ENCODE peak calls at places on chromosomes 6 and 20, in eight cellular contexts. Z, X, N, S, Q, D, L and K are unnamed samples.

GRCh38 chr20:37133952-37134351 is 38.2 kb upstream of the RBL1 start:
- DNase-seq in Z (no peak), X (no peak), N (no peak), S (no peak), Q (no peak), D (no peak), L (no peak), K (no peak)

GRCh38 chr6:152201134-152201533 is 393.7 kb downstream of the ESR1 start:
- DNase-seq in Z (no peak), X (no peak), N (no peak), S (no peak), Q (no peak), D (no peak), L (no peak), K (no peak)

GRCh38 chr20:48236001-48236400 is 450.7 kb upstream of the SULF2 start:
- DNase-seq in Z (no peak), X (no peak), N (no peak), S (no peak), Q (no peak), D (no peak), L (no peak), K (no peak)

GRCh38 chr20:14142171-14142570 is 146.9 kb downstream of the MACROD2 start:
- DNase-seq in Z (peak), X (peak), N (no peak), S (peak), Q (peak), D (no peak), L (peak), K (no peak)

GRCh38 chr6:127464881-127465459 is 5.8 kb upstream of the KIAA0408 start:
- DNase-seq in Z (peak), X (peak), N (peak), S (peak), Q (peak), D (no peak), L (peak), K (no peak)

GRCh38 chr6:12222405-12223366 is 67.5 kb upstream of the EDN1 start:
- DNase-seq in Z (no peak), X (peak), N (no peak), S (no peak), Q (no peak), D (no peak), L (no peak), K (no peak)

GRCh38 chr6:7541175-7542064 is at the start of gene DSP:
- DNase-seq in Z (peak), X (peak), N (peak), S (peak), Q (peak), D (peak), L (peak), K (peak)

GRCh38 chr6:70380771-70381435 is 32.4 kb upstream of the FAM135A start:
- DNase-seq in Z (no peak), X (no peak), N (no peak), S (no peak), Q (no peak), D (no peak), L (no peak), K (no peak)

GRCh38 chr6:96762599-96762998 is 74.7 kb downstream of the GPR63 start:
- DNase-seq in Z (no peak), X (no peak), N (no peak), S (no peak), Q (no peak), D (no peak), L (no peak), K (no peak)

GRCh38 chr20:46939566-46939965 is 44.9 kb downstream of the EYA2 start:
- DNase-seq in Z (no peak), X (no peak), N (no peak), S (no peak), Q (no peak), D (no peak), L (no peak), K (no peak)

GRCh38 chr20:52060794-52061714 is 130.5 kb downstream of the ZFP64 start:
- DNase-seq in Z (no peak), X (no peak), N (no peak), S (peak), Q (no peak), D (no peak), L (peak), K (no peak)

GRCh38 chr6:4403828-4404227 is 268.5 kb upstream of the ECI2 start:
- DNase-seq in Z (no peak), X (peak), N (no peak), S (no peak), Q (no peak), D (no peak), L (no peak), K (no peak)

GRCh38 chr6:44002591-44003344 is 124.5 kb downstream of the MRPL14 start:
- DNase-seq in Z (peak), X (no peak), N (peak), S (peak), Q (peak), D (no peak), L (peak), K (peak)
- TF ChIP-seq CTCF in Z (no peak), X (no peak), N (no peak), S (peak), Q (peak), D (peak), L (no peak), K (no peak)

GRCh38 chr6:55543633-55544309 is 35.2 kb downstream of the HMGCLL1 start:
- DNase-seq in Z (no peak), X (no peak), N (no peak), S (no peak), Q (no peak), D (no peak), L (peak), K (no peak)
- TF ChIP-seq CTCF in Z (no peak), X (no peak), N (no peak), S (peak), Q (no peak), D (peak), L (peak), K (no peak)

GRCh38 chr6:105452376-105452775 is 49.5 kb upstream of the PREP start:
- DNase-seq in Z (no peak), X (no peak), N (no peak), S (no peak), Q (no peak), D (no peak), L (peak), K (no peak)
- TF ChIP-seq CTCF in Z (no peak), X (no peak), N (no peak), S (no peak), Q (no peak), D (no peak), L (no peak), K (no peak)

DNA sequence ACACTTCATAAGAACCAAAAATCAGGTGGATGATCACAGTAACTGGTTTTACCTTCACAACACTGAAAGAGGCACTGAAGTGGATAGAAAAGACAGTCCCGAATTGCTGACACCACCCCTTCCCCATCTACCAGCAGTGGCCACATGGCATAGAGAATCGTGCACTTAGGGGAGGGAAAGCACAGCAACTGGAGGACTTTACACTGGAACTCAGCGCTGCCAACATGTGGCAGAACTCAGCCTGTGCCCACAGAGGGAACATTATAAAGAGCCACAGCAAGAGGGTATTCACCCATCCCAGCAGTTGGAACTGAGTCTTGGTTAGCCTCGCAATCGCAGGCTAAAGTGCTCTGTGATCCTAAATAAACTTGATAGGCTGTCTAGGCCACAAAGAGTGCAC is 6.5 kb upstream of the KIAA1586 start:
- DNase-seq in Z (no peak), X (no peak), N (no peak), S (no peak), Q (no peak), D (no peak), L (peak), K (no peak)
- TF ChIP-seq CTCF in Z (no peak), X (no peak), N (no peak), S (no peak), Q (no peak), D (no peak), L (peak), K (no peak)